ENCODE peak calls at places on chromosomes 5 and 9, in ten cellular contexts. U, L, Y, R, F, H, G, O, I and V are unnamed samples.

GRCh38 chr5:156815988-156816599 is 34.0 kb upstream of the PPP1R2B start:
- DNase-seq in Y (peak; percentile 5), F (no peak), I (no peak), G (no peak), O (peak; percentile 4), R (peak; percentile 20), U (peak; percentile 4), L (peak; percentile 51), H (peak; percentile 7), V (no peak)

GRCh38 chr5:106163233-106163632 is 1507.5 kb downstream of the EFNA5 start:
- DNase-seq in I (no peak), U (no peak), R (no peak), F (no peak), H (no peak), Y (no peak), G (no peak), L (no peak), O (no peak), V (no peak)

GRCh38 chr9:31870276-31870675 is 514.2 kb upstream of the ACO1 start:
- DNase-seq in O (no peak), G (no peak), I (no peak), R (no peak), L (no peak), Y (no peak), U (no peak), F (no peak), H (no peak), V (no peak)

GRCh38 chr5:1476181-1476966 is 31.1 kb upstream of the SLC6A3 start:
- DNase-seq in H (no peak), Y (no peak), R (no peak), G (no peak), I (peak; percentile 11), L (no peak), F (peak; percentile 67), O (no peak), U (no peak), V (no peak)

GRCh38 chr5:105752801-105753200 is 1917.9 kb downstream of the EFNA5 start:
- DNase-seq in F (no peak), Y (peak; percentile 28), H (peak; percentile 52), G (no peak), O (no peak), I (no peak), L (no peak), U (no peak), R (no peak), V (no peak)

GRCh38 chr9:23036416-23036815 is 589.8 kb downstream of the DMRTA1 start:
- DNase-seq in U (no peak), R (no peak), O (no peak), I (no peak), G (no peak), Y (no peak), F (no peak), L (no peak), H (no peak), V (no peak)

GRCh38 chr9:137295313-137296213 is 6.5 kb downstream of the NRARP start:
- DNase-seq in F (peak; percentile 70), Y (no peak), I (peak; percentile 67), H (peak; percentile 60), G (peak; percentile 55), L (no peak), R (peak; percentile 65), O (peak; percentile 85), U (no peak), V (peak; percentile 72)

GRCh38 chr5:54558362-54558761 is 40.8 kb downstream of the SNX18 start:
- DNase-seq in F (no peak), O (no peak), I (no peak), H (no peak), Y (peak; percentile 22), G (no peak), L (no peak), R (no peak), U (no peak), V (no peak)

GRCh38 chr5:143314664-143315063 is 88.8 kb downstream of the NR3C1 start:
- DNase-seq in F (no peak), I (no peak), G (no peak), L (peak; percentile 85), H (peak; percentile 86), O (no peak), Y (peak; percentile 96), R (no peak), U (peak; percentile 87), V (no peak)

GRCh38 chr5:145347026-145347616 is 488.0 kb downstream of the PRELID2 start:
- DNase-seq in G (no peak), Y (peak; percentile 59), L (peak; percentile 59), O (no peak), R (peak; percentile 37), F (no peak), H (peak; percentile 74), U (peak; percentile 84), I (no peak), V (no peak)
- TF ChIP-seq CTCF in G (peak; percentile 56), Y (peak; percentile 91), L (peak; percentile 78), O (no peak), R (no peak), F (peak; percentile 44), H (peak; percentile 68), U (peak; percentile 90), I (no peak), V (no peak)

GRCh38 chr9:124120272-124120671 is 108.7 kb downstream of the LHX2 start:
- DNase-seq in G (no peak), F (no peak), O (no peak), Y (no peak), I (no peak), L (no peak), U (no peak), R (no peak), H (no peak), V (no peak)

GRCh38 chr9:124122321-124122720 is 110.8 kb downstream of the LHX2 start:
- DNase-seq in O (no peak), U (peak; percentile 28), I (no peak), H (peak; percentile 27), G (no peak), F (no peak), L (peak; percentile 21), Y (peak; percentile 25), R (no peak), V (no peak)

GRCh38 chr9:124121725-124122124 is 110.2 kb downstream of the LHX2 start:
- DNase-seq in Y (no peak), O (no peak), U (no peak), R (no peak), G (no peak), H (no peak), F (no peak), I (no peak), L (no peak), V (no peak)

GRCh38 chr9:124124729-124125589 is 113.4 kb downstream of the LHX2 start:
- DNase-seq in R (no peak), H (no peak), U (no peak), F (no peak), Y (no peak), G (no peak), I (no peak), O (no peak), L (no peak), V (no peak)

GRCh38 chr9:124122813-124123462 is 111.4 kb downstream of the LHX2 start:
- DNase-seq in O (no peak), Y (no peak), F (no peak), H (peak; percentile 84), U (peak; percentile 40), I (no peak), R (no peak), G (no peak), L (peak; percentile 66), V (no peak)
- TF ChIP-seq CTCF in O (peak; percentile 25), Y (peak; percentile 67), F (no peak), H (peak; percentile 75), U (peak; percentile 74), I (peak; percentile 35), R (no peak), G (peak; percentile 18), L (peak; percentile 64), V (no peak)

GRCh38 chr9:125703662-125704061 is 3.3 kb downstream of the MAPKAP1 start:
- DNase-seq in U (no peak), I (no peak), G (no peak), H (no peak), R (no peak), O (no peak), F (no peak), Y (no peak), L (no peak), V (no peak)

GRCh38 chr9:125705893-125706292 is 1.1 kb downstream of the MAPKAP1 start:
- DNase-seq in G (no peak), R (no peak), O (no peak), U (no peak), L (no peak), F (no peak), H (no peak), Y (no peak), I (no peak), V (no peak)

GRCh38 chr9:125701351-125701750 is 5.7 kb downstream of the MAPKAP1 start:
- DNase-seq in I (no peak), O (no peak), R (no peak), G (no peak), H (peak; percentile 46), F (no peak), Y (peak; percentile 92), L (peak; percentile 80), U (peak; percentile 29), V (no peak)

DNA sequence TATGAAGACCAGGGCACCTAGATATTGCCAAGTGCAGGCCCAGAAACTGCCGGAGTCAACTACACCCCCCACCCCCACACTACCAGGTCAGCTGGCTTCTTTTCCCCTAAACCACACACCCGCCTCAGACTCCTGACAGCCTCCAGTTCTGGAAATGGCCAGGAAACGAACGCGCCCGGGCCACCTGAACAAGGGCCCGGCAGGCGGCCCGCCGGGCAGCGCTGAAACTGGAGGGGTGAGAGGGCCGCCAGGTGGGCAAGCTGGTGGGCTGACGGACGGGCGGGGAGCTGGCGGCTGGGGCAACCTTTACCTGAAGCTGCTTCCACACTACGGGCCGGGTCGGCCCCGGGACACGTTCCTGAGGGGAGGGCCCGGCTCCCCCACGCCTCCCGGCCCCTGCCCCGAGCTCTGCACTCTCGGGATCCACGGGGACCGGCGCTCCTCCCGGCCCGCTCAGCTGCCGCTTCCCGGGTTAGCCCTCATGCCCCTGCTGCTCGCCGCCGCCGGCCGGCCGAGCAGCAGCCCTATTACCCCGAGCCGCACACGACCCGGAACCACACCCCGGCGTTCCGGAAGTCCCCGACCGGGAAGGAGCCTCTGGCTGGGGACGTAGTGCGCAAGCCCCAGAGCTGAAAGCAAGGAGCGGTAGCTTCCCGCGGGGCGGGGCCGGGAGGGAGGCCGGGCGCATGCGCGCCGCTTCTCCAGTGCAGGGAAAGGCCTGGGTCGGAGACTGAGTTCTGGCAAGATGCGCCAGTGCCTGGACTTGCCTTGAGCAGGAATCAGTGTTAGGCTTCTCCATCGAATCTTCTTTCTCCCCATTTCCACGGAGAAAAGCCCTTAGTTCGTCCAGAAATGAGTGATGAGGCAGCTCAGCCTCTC is at the start of gene MAPKAP1:
- DNase-seq in U (peak; percentile 93), H (peak; percentile 99), I (peak; percentile 99), G (peak; percentile 99), O (peak; percentile 92), Y (peak; percentile 94), L (peak; percentile 96), F (peak; percentile 99), R (peak; percentile 97), V (peak; percentile 80)
- TF ChIP-seq CTCF in U (no peak), H (no peak), I (no peak), G (no peak), O (no peak), Y (no peak), L (no peak), F (no peak), R (no peak), V (no peak)

DNA sequence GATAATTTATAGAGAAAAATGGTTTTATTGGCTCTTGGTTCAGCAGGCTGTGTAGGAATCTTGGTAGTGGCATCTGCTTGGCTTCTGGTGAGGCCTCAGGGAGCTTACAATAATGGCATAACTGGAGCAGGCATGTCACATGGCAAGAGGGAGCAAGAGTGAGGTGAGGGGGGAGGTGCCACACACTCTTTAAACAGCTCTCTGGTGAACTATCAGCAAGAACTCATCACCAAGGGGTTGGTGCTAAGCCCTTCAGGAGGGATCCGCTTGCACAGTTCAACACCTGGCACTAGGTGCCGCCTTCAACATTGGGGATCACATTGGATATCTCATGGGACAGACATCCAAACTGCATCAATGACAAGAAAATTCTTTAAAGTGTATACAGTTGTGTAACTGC is 10.5 kb downstream of the GPBP1 start:
- DNase-seq in I (no peak), O (no peak), R (no peak), G (no peak), H (no peak), Y (no peak), F (no peak), U (no peak), L (no peak), V (no peak)
- TF ChIP-seq CTCF in I (no peak), O (no peak), R (no peak), G (no peak), H (no peak), Y (no peak), F (no peak), U (no peak), L (no peak), V (no peak)